ENCODE peak calls at places on chromosomes 13 and 19, in eight cellular contexts. A is choroid plexus epithelial cell, T is aorta, C is kidney, Y is astrocyte of the spinal cord, X is cardiac fibroblast, P is BJ, G is brain microvascular endothelial cell. S is an unnamed sample.

GRCh38 chr13:79680485-79680884 is 199.5 kb downstream of the NDFIP2 start:
- DNase-seq in A (no peak), C (no peak), T (no peak), G (no peak), Y (no peak), X (no peak), P (no peak), S (no peak)

GRCh38 chr19:23415561-23416191 is 20.4 kb upstream of the ZNF91 start:
- DNase-seq in X (no peak), P (no peak), T (peak; percentile 52), A (peak; percentile 35), C (no peak), G (no peak), Y (no peak), S (no peak)

GRCh38 chr13:40982772-40983171 is 36.3 kb downstream of the ELF1 start:
- DNase-seq in X (peak; percentile 93), G (peak; percentile 74), P (no peak), C (no peak), A (peak; percentile 87), Y (peak; percentile 73), T (no peak), S (no peak)

GRCh38 chr19:49557641-49558325 is 22.6 kb downstream of the NOSIP start:
- DNase-seq in Y (no peak), T (no peak), X (no peak), A (no peak), G (no peak), P (no peak), C (no peak), S (no peak)

GRCh38 chr19:54156953-54157352 is 2.6 kb downstream of the LENG1 start:
- DNase-seq in T (no peak), Y (no peak), C (no peak), A (no peak), G (no peak), P (no peak), X (no peak), S (no peak)

GRCh38 chr19:294819-295686 is 3.9 kb upstream of the PLPP2 start:
- DNase-seq in Y (no peak), P (no peak), G (peak; percentile 18), A (peak; percentile 50), T (no peak), X (peak; percentile 50), C (no peak), S (no peak)

GRCh38 chr19:46674416-46675178 is 13.6 kb upstream of the DACT3 start:
- DNase-seq in T (no peak), A (peak; percentile 36), Y (no peak), P (no peak), G (no peak), X (no peak), C (no peak), S (no peak)

GRCh38 chr13:27044837-27045570 is 126.6 kb downstream of the USP12 start:
- DNase-seq in C (no peak), X (no peak), A (no peak), G (no peak), Y (peak; percentile 23), P (no peak), T (no peak), S (no peak)

GRCh38 chr13:27375686-27376326 is 48.6 kb upstream of the GTF3A start:
- DNase-seq in G (peak; percentile 71), T (peak; percentile 67), P (no peak), A (peak; percentile 77), C (no peak), Y (peak; percentile 65), X (peak; percentile 82), S (peak; percentile 13)

GRCh38 chr19:28428644-28429348 is 784.2 kb downstream of the UQCRFS1 start:
- DNase-seq in X (no peak), A (no peak), P (no peak), G (no peak), Y (no peak), T (no peak), C (no peak), S (no peak)

GRCh38 chr13:113777311-113778260 is 18.6 kb downstream of the TMEM255B start:
- DNase-seq in Y (peak; percentile 24), C (no peak), G (no peak), A (peak; percentile 35), X (peak; percentile 34), P (no peak), T (no peak), S (no peak)

GRCh38 chr13:48221301-48222190 is 11.5 kb upstream of the ITM2B start:
- DNase-seq in T (no peak), X (no peak), A (peak; percentile 44), Y (no peak), G (no peak), C (no peak), P (no peak), S (no peak)

GRCh38 chr13:38849316-38849715 is 141.3 kb downstream of the STOML3 start:
- DNase-seq in Y (no peak), T (no peak), X (no peak), A (no peak), P (no peak), C (no peak), G (no peak), S (no peak)

GRCh38 chr19:41521860-41522555 is 54.0 kb upstream of the CEACAM21 start:
- DNase-seq in Y (no peak), X (no peak), G (no peak), P (no peak), C (peak; percentile 75), T (no peak), A (no peak), S (no peak)

GRCh38 chr19:35742121-35742724 is at the start of gene IGFLR1:
- DNase-seq in Y (no peak), X (no peak), P (no peak), G (no peak), A (no peak), T (peak; percentile 76), C (no peak), S (no peak)

GRCh38 chr13:90591260-90591926 is 756.1 kb upstream of the MIR17HG start:
- DNase-seq in C (no peak), X (no peak), T (no peak), P (no peak), A (peak; percentile 13), G (no peak), Y (no peak), S (no peak)

GRCh38 chr19:57934820-57935665 is at the start of gene ZNF418:
- DNase-seq in G (peak; percentile 88), T (peak; percentile 51), P (peak; percentile 44), A (peak; percentile 91), C (peak; percentile 73), Y (peak; percentile 83), X (peak; percentile 88), S (peak; percentile 55)

GRCh38 chr13:33180009-33180804 is 105.3 kb downstream of the STARD13 start:
- DNase-seq in X (no peak), A (no peak), G (no peak), C (no peak), T (no peak), Y (no peak), P (no peak), S (no peak)

GRCh38 chr19:3851254-3852176 is 17.3 kb downstream of the ZFR2 start:
- DNase-seq in C (no peak), G (no peak), X (no peak), Y (peak; percentile 13), A (no peak), P (no peak), T (no peak), S (no peak)

GRCh38 chr13:106753241-106753640 is 185.3 kb upstream of the ARGLU1 start:
- DNase-seq in X (no peak), C (no peak), Y (no peak), A (no peak), T (no peak), P (no peak), G (no peak), S (no peak)

GRCh38 chr13:57629821-57630235 is 1.7 kb upstream of the PCDH17 start:
- DNase-seq in T (peak; percentile 77), G (peak; percentile 77), X (peak; percentile 68), Y (peak; percentile 93), P (no peak), A (peak; percentile 61), C (peak; percentile 88), S (peak; percentile 77)

GRCh38 chr13:43057653-43058317 is 34.4 kb downstream of the DNAJC15 start:
- DNase-seq in G (peak; percentile 81), Y (peak; percentile 92), C (no peak), A (peak; percentile 76), X (peak; percentile 24), T (no peak), P (no peak), S (no peak)

GRCh38 chr13:114179087-114179658 is at the start of gene CFAP97D2:
- DNase-seq in X (no peak), C (peak; percentile 39), T (no peak), A (no peak), P (no peak), G (no peak), Y (no peak), S (no peak)

GRCh38 chr19:31555634-31556215 is 206.5 kb upstream of the TSHZ3 start:
- DNase-seq in A (no peak), C (no peak), X (no peak), T (no peak), P (no peak), Y (no peak), G (no peak), S (no peak)
- H3K4me3 ChIP-seq in A (no peak overlapping the region), C (no peak overlapping the region), X (no peak overlapping the region), T (no peak overlapping the region), P (no peak overlapping the region), Y (no peak overlapping the region), G (no peak overlapping the region), S (no peak overlapping the region)

DNA sequence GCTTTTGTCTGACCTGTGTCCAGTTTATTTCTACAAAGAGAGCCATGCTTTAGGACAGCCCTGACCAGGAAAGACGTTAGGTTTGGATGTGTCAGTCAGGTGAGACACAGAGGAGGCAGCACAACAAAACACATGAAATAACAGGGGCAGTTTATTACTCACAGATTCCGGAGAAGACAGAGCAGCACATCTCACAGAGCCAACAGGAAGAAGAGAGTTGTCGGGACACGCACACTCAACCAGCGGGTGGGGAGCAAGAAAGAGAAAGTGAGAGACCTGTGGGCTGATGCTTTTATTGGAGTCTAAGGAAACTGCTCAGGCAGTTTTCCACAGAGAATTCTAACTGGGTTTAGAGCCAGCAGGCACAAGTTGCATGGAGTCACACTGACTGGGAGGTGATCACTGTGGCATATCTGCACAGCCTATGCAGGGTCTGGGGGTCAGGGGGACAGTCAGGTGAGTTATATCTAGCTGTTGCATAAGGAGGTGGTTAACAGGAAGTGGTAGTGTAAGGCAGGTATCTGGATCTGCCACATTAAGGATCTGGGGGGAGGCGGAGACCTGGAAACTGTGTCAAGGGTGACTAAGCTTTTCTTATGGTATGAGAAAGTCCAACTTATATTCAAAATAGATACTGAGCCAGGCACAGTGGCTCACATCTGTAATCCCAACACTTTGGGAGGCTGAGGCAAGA is 24.1 kb upstream of the CEACAM20 start:
- DNase-seq in A (peak; percentile 26), Y (no peak), C (no peak), G (peak; percentile 15), X (peak; percentile 10), T (no peak), P (no peak), S (no peak)
- H3K4me3 ChIP-seq in A (no peak overlapping the region), Y (no peak overlapping the region), C (no peak overlapping the region), G (no peak overlapping the region), X (no peak overlapping the region), T (no peak overlapping the region), P (no peak overlapping the region), S (no peak overlapping the region)

GRCh38 chr19:10407102-10407501 is 3.8 kb upstream of the CDC37 start:
- DNase-seq in G (no peak), C (no peak), Y (no peak), X (no peak), A (no peak), T (no peak), P (no peak), S (no peak)
- H3K4me3 ChIP-seq in G (no peak overlapping the region), C (no peak overlapping the region), Y (no peak overlapping the region), X (no peak overlapping the region), A (no peak overlapping the region), T (no peak overlapping the region), P (no peak overlapping the region), S (no peak overlapping the region)

GRCh38 chr19:38900816-38901215 is 1.0 kb downstream of the NFKBIB start:
- DNase-seq in T (no peak), P (no peak), C (no peak), A (peak; percentile 21), X (peak; percentile 29), Y (no peak), G (no peak), S (no peak)
- H3K4me3 ChIP-seq in T (no peak overlapping the region), P (peak overlapping the region; percentile 87), C (peak overlapping the region; percentile 74), A (peak overlapping the region; percentile 86), X (peak overlapping the region; percentile 93), Y (peak overlapping the region; percentile 77), G (peak overlapping the region; percentile 92), S (peak overlapping the region; percentile 92)